ENCODE peak calls at places on chromosomes 16 and 17, in eight cellular contexts. One of them, this sample, is unnamed. For H3K4me1 and H3K27me3, the result is how much of the 10 kb centered on the place peaks cover.

GRCh38 chr17:5741810-5742209 is 157.5 kb upstream of the NLRP1 start:
- DNase-seq in transverse colon: no peak
- DNase-seq in K562: no peak
- DNase-seq in stomach: no peak
- DNase-seq in sigmoid colon: no peak
- DNase-seq in ovary: no peak
- DNase-seq in HepG2: no peak
- DNase-seq in SK-N-SH: no peak
- DNase-seq in this sample: no peak

GRCh38 chr16:2492292-2492691 is 17.4 kb downstream of the TBC1D24 start:
- DNase-seq in transverse colon: peak
- DNase-seq in sigmoid colon: no peak
- DNase-seq in K562: no peak
- DNase-seq in SK-N-SH: no peak
- DNase-seq in stomach: no peak
- DNase-seq in ovary: no peak
- DNase-seq in HepG2: no peak
- DNase-seq in this sample: no peak

GRCh38 chr16:53945996-53946395 is 242.0 kb downstream of the FTO start:
- DNase-seq in sigmoid colon: no peak
- DNase-seq in SK-N-SH: peak
- DNase-seq in HepG2: peak
- DNase-seq in K562: peak
- DNase-seq in ovary: no peak
- DNase-seq in stomach: no peak
- DNase-seq in transverse colon: no peak
- DNase-seq in this sample: no peak

GRCh38 chr17:746783-747629 is 5.1 kb downstream of the GEMIN4 start:
- DNase-seq in ovary: no peak
- DNase-seq in transverse colon: no peak
- DNase-seq in stomach: no peak
- DNase-seq in HepG2: no peak
- DNase-seq in SK-N-SH: no peak
- DNase-seq in sigmoid colon: no peak
- DNase-seq in K562: no peak
- DNase-seq in this sample: no peak

GRCh38 chr16:89323120-89323960 is 105.8 kb downstream of the ZNF778 start:
- DNase-seq in SK-N-SH: no peak
- DNase-seq in ovary: no peak
- DNase-seq in sigmoid colon: peak
- DNase-seq in transverse colon: no peak
- DNase-seq in K562: no peak
- DNase-seq in HepG2: no peak
- DNase-seq in stomach: no peak
- DNase-seq in this sample: no peak

GRCh38 chr16:28014851-28015250 is 48.7 kb downstream of the GSG1L start:
- DNase-seq in K562: no peak
- DNase-seq in transverse colon: no peak
- DNase-seq in SK-N-SH: no peak
- DNase-seq in HepG2: no peak
- DNase-seq in ovary: no peak
- DNase-seq in stomach: no peak
- DNase-seq in sigmoid colon: no peak
- DNase-seq in this sample: no peak

GRCh38 chr16:20004931-20005330 is 68.8 kb downstream of the GPR139 start:
- DNase-seq in stomach: no peak
- DNase-seq in SK-N-SH: no peak
- DNase-seq in ovary: no peak
- DNase-seq in K562: peak
- DNase-seq in sigmoid colon: no peak
- DNase-seq in HepG2: peak
- DNase-seq in transverse colon: no peak
- DNase-seq in this sample: no peak

GRCh38 chr17:20271016-20271610 is 196.2 kb downstream of the LGALS9B start:
- DNase-seq in SK-N-SH: no peak
- DNase-seq in ovary: no peak
- DNase-seq in sigmoid colon: no peak
- DNase-seq in HepG2: no peak
- DNase-seq in K562: no peak
- DNase-seq in transverse colon: no peak
- DNase-seq in stomach: no peak
- DNase-seq in this sample: no peak

GRCh38 chr17:17740627-17741237 is 59.5 kb downstream of the RAI1 start:
- DNase-seq in stomach: no peak
- DNase-seq in K562: no peak
- DNase-seq in ovary: peak
- DNase-seq in transverse colon: no peak
- DNase-seq in sigmoid colon: no peak
- DNase-seq in HepG2: no peak
- DNase-seq in SK-N-SH: no peak
- DNase-seq in this sample: no peak

DNA sequence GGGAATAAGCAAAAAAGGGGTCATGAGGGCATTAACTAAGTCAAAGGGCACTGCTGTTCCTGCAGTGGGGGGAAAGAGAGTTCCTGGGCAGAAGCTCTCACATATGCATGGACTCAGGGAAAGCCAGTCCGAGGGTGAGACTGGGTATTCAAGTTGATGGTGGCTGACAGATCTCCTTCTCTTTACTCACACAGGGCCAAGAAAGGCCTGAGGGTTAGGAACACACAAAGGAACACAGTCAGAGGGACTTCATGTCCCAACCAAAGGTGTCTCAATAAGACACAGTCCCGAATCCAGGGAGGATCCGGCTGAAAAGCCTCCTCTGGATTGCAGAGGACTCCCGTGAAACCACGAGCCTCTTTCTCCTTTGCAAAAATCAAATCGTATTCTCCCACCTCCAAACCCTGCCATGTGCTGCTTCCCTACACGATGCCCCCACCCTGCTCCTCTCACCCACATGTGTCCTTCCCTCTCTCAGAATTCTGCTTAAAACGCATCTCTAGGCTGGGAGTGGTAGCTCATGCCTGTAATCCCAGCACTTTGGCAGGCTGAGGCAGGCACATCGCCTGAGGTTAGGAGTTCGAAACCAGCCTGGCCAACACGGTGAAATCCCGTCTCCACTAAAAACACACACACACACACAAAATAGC is 23.6 kb downstream of the CUEDC1 start:
- DNase-seq in stomach: no peak
- DNase-seq in sigmoid colon: no peak
- DNase-seq in transverse colon: no peak
- DNase-seq in HepG2: no peak
- DNase-seq in ovary: no peak
- DNase-seq in K562: no peak
- DNase-seq in SK-N-SH: no peak
- DNase-seq in this sample: no peak
- H3K4me1 ChIP-seq in stomach: half or more
- H3K4me1 ChIP-seq in sigmoid colon: half or more
- H3K4me1 ChIP-seq in transverse colon: half or more
- H3K4me1 ChIP-seq in HepG2: half or more
- H3K4me1 ChIP-seq in ovary: under half
- H3K4me1 ChIP-seq in K562: under half
- H3K4me1 ChIP-seq in SK-N-SH: under half
- H3K4me1 ChIP-seq in this sample: half or more

GRCh38 chr16:56753410-56753809 is 23.5 kb downstream of the NUP93 start:
- DNase-seq in K562: no peak
- DNase-seq in SK-N-SH: no peak
- DNase-seq in sigmoid colon: no peak
- DNase-seq in HepG2: no peak
- DNase-seq in transverse colon: no peak
- DNase-seq in ovary: no peak
- DNase-seq in stomach: no peak
- DNase-seq in this sample: no peak

GRCh38 chr16:56748826-56749225 is 18.9 kb downstream of the NUP93 start:
- DNase-seq in transverse colon: no peak
- DNase-seq in sigmoid colon: no peak
- DNase-seq in HepG2: no peak
- DNase-seq in K562: no peak
- DNase-seq in ovary: no peak
- DNase-seq in stomach: no peak
- DNase-seq in SK-N-SH: no peak
- DNase-seq in this sample: no peak

GRCh38 chr16:56748191-56748590 is 18.3 kb downstream of the NUP93 start:
- DNase-seq in transverse colon: no peak
- DNase-seq in SK-N-SH: no peak
- DNase-seq in stomach: no peak
- DNase-seq in ovary: no peak
- DNase-seq in HepG2: no peak
- DNase-seq in sigmoid colon: no peak
- DNase-seq in K562: no peak
- DNase-seq in this sample: no peak

GRCh38 chr16:56747486-56748045 is 17.6 kb downstream of the NUP93 start:
- DNase-seq in sigmoid colon: no peak
- DNase-seq in SK-N-SH: no peak
- DNase-seq in HepG2: no peak
- DNase-seq in K562: no peak
- DNase-seq in ovary: no peak
- DNase-seq in stomach: no peak
- DNase-seq in transverse colon: no peak
- DNase-seq in this sample: no peak

DNA sequence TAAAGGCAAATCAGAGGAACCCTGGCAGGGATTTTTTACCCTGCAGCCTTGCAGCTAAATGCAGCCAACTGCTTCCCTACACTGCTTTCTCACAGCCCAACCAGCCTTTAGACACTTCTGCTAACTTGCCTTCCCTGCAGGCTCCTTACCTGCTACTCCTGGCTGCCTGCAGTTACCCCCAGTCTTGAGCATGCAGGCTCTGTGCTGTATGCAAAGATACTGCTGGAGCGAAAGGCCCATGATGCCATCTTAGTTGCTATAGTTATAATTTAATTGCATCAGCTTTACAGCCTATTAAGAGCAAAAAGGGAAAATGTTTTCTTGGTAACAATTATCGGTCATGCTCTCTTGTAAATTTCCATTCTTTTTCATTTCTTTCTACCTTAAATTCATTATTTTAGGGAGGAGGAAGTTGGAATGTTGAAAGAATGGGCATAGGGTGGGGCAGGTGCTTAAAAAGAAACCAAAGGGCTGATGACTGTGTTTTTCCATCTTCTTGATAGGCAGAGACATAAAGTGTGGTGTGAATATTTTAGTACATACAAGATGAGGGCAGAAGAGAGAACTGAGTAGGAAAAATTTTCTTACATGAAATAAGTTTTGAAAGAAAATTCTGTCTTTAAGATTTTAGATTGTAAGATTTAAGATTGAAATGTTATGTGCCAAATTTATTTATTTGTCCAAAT is 20.0 kb downstream of the NUP93 start:
- DNase-seq in sigmoid colon: no peak
- DNase-seq in ovary: no peak
- DNase-seq in SK-N-SH: no peak
- DNase-seq in transverse colon: no peak
- DNase-seq in HepG2: no peak
- DNase-seq in stomach: no peak
- DNase-seq in K562: no peak
- DNase-seq in this sample: no peak
- TF ChIP-seq EP300 in sigmoid colon: no peak
- TF ChIP-seq EP300 in ovary: no peak
- TF ChIP-seq EP300 in SK-N-SH: no peak
- TF ChIP-seq EP300 in transverse colon: no peak
- TF ChIP-seq EP300 in HepG2: no peak
- TF ChIP-seq EP300 in stomach: no peak
- TF ChIP-seq EP300 in K562: no peak
- TF ChIP-seq EP300 in this sample: no peak

GRCh38 chr17:76940293-76940692 is 72.1 kb downstream of the MGAT5B start:
- DNase-seq in ovary: no peak
- DNase-seq in K562: no peak
- DNase-seq in sigmoid colon: no peak
- DNase-seq in transverse colon: no peak
- DNase-seq in stomach: no peak
- DNase-seq in SK-N-SH: no peak
- DNase-seq in HepG2: no peak
- DNase-seq in this sample: no peak

GRCh38 chr17:76934561-76935320 is 66.5 kb downstream of the MGAT5B start:
- DNase-seq in HepG2: no peak
- DNase-seq in ovary: no peak
- DNase-seq in transverse colon: no peak
- DNase-seq in SK-N-SH: no peak
- DNase-seq in stomach: no peak
- DNase-seq in sigmoid colon: no peak
- DNase-seq in K562: no peak
- DNase-seq in this sample: no peak

GRCh38 chr17:76938009-76938408 is 69.8 kb downstream of the MGAT5B start:
- DNase-seq in transverse colon: no peak
- DNase-seq in ovary: no peak
- DNase-seq in stomach: no peak
- DNase-seq in sigmoid colon: no peak
- DNase-seq in SK-N-SH: no peak
- DNase-seq in K562: no peak
- DNase-seq in HepG2: no peak
- DNase-seq in this sample: no peak

GRCh38 chr17:76935331-76935730 is 67.1 kb downstream of the MGAT5B start:
- DNase-seq in sigmoid colon: no peak
- DNase-seq in HepG2: no peak
- DNase-seq in SK-N-SH: no peak
- DNase-seq in stomach: no peak
- DNase-seq in K562: no peak
- DNase-seq in ovary: no peak
- DNase-seq in transverse colon: no peak
- DNase-seq in this sample: no peak

GRCh38 chr17:76937238-76937637 is 69.0 kb downstream of the MGAT5B start:
- DNase-seq in ovary: no peak
- DNase-seq in K562: no peak
- DNase-seq in HepG2: no peak
- DNase-seq in transverse colon: no peak
- DNase-seq in sigmoid colon: no peak
- DNase-seq in SK-N-SH: no peak
- DNase-seq in stomach: no peak
- DNase-seq in this sample: no peak
- H3K27me3 ChIP-seq in ovary: under half
- H3K27me3 ChIP-seq in K562: under half
- H3K27me3 ChIP-seq in HepG2: under half
- H3K27me3 ChIP-seq in transverse colon: under half
- H3K27me3 ChIP-seq in sigmoid colon: under half
- H3K27me3 ChIP-seq in SK-N-SH: under half
- H3K27me3 ChIP-seq in stomach: half or more
- H3K27me3 ChIP-seq in this sample: under half

DNA sequence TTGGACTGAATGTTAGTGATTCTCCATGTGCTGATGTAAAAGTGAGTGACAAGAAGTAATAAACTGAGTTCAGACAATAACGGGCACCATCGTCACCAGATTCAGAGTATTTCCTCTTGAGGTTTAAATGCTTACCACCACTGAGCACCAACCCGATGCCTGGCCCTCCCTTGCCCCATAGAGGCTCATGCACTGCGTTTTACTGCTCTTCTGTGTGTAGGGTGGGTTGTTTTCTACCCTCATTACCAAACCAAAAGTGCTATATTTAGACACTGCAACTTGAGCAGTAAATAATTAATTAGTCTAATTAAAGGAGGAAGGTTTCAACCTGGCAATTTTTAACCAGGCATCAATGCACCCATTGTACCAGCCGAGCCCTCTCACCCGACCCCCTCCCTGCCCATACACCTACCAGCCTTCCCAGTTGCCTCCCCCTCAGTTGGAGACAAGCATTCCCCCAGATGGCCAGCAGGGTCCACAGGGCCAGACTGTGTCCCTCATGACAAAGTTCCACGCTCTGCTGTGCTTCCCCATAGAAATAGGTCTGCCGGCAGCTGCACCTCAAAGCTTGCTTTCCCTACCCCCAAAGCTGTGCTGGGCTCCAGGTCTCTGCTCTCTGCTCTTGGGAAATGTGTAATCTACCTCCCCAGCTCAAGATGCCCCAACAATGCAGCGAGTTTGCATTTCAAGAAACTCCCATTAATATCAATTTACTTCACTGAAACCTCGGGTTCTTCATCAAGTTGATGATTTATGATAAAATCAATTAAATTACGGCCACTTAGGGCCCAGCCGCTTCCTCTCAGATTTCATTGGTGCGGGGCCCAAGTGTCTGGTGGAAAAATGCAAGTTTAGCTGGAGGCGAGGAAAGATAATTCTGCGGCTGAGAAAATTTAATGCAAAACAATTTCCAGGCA is 16.0 kb downstream of the HOXB4 start:
- DNase-seq in transverse colon: no peak
- DNase-seq in HepG2: no peak
- DNase-seq in sigmoid colon: no peak
- DNase-seq in K562: no peak
- DNase-seq in ovary: no peak
- DNase-seq in SK-N-SH: no peak
- DNase-seq in stomach: no peak
- DNase-seq in this sample: no peak
- H3K4me1 ChIP-seq in transverse colon: half or more
- H3K4me1 ChIP-seq in HepG2: under half
- H3K4me1 ChIP-seq in sigmoid colon: half or more
- H3K4me1 ChIP-seq in K562: under half
- H3K4me1 ChIP-seq in ovary: under half
- H3K4me1 ChIP-seq in SK-N-SH: under half
- H3K4me1 ChIP-seq in stomach: half or more
- H3K4me1 ChIP-seq in this sample: under half